ENCODE peak calls at places on chromosomes 12 and 14, in ten cellular contexts. One of them, this sample, is unnamed.

GRCh38 chr12:54443446-54443845 is 24.4 kb upstream of the ITGA5 start:
- DNase-seq in heart left ventricle: no peak
- DNase-seq in AG04450: no peak
- DNase-seq in mesenchymal stem cell: no peak
- DNase-seq in lung: no peak
- DNase-seq in astrocyte of the cerebellum: no peak
- DNase-seq in lower lobe of right lung: no peak
- DNase-seq in neural progenitor cell: no peak
- DNase-seq in foreskin fibroblast: no peak
- DNase-seq in transverse colon: no peak
- DNase-seq in this sample: no peak

GRCh38 chr12:54662028-54662427 is 13.9 kb upstream of the DCD start:
- DNase-seq in foreskin fibroblast: no peak
- DNase-seq in astrocyte of the cerebellum: no peak
- DNase-seq in mesenchymal stem cell: no peak
- DNase-seq in neural progenitor cell: no peak
- DNase-seq in transverse colon: no peak
- DNase-seq in lower lobe of right lung: no peak
- DNase-seq in heart left ventricle: no peak
- DNase-seq in AG04450: no peak
- DNase-seq in lung: no peak
- DNase-seq in this sample: no peak

GRCh38 chr14:39426605-39427004 is 5.6 kb downstream of the FBXO33 start:
- DNase-seq in astrocyte of the cerebellum: peak; percentile 41
- DNase-seq in AG04450: no peak
- DNase-seq in foreskin fibroblast: peak; percentile 39
- DNase-seq in transverse colon: no peak
- DNase-seq in mesenchymal stem cell: peak; percentile 26
- DNase-seq in lower lobe of right lung: no peak
- DNase-seq in neural progenitor cell: no peak
- DNase-seq in lung: no peak
- DNase-seq in heart left ventricle: no peak
- DNase-seq in this sample: no peak

GRCh38 chr14:71454010-71454409 is 478.2 kb upstream of the RGS6 start:
- DNase-seq in mesenchymal stem cell: no peak
- DNase-seq in heart left ventricle: no peak
- DNase-seq in AG04450: no peak
- DNase-seq in foreskin fibroblast: no peak
- DNase-seq in lower lobe of right lung: no peak
- DNase-seq in neural progenitor cell: no peak
- DNase-seq in transverse colon: no peak
- DNase-seq in astrocyte of the cerebellum: no peak
- DNase-seq in lung: no peak
- DNase-seq in this sample: no peak

GRCh38 chr12:122293081-122293480 is 26.8 kb upstream of the VPS33A start:
- DNase-seq in astrocyte of the cerebellum: no peak
- DNase-seq in AG04450: no peak
- DNase-seq in heart left ventricle: no peak
- DNase-seq in foreskin fibroblast: no peak
- DNase-seq in lung: no peak
- DNase-seq in transverse colon: no peak
- DNase-seq in mesenchymal stem cell: no peak
- DNase-seq in lower lobe of right lung: no peak
- DNase-seq in neural progenitor cell: no peak
- DNase-seq in this sample: no peak

GRCh38 chr12:3730111-3730510 is 22.8 kb downstream of the CRACR2A start:
- DNase-seq in astrocyte of the cerebellum: no peak
- DNase-seq in neural progenitor cell: no peak
- DNase-seq in heart left ventricle: no peak
- DNase-seq in lower lobe of right lung: no peak
- DNase-seq in AG04450: no peak
- DNase-seq in transverse colon: no peak
- DNase-seq in mesenchymal stem cell: no peak
- DNase-seq in foreskin fibroblast: no peak
- DNase-seq in lung: no peak
- DNase-seq in this sample: no peak

GRCh38 chr12:122834229-122834920 is 882 bp upstream of the HIP1R start:
- DNase-seq in AG04450: no peak
- DNase-seq in astrocyte of the cerebellum: no peak
- DNase-seq in neural progenitor cell: peak; percentile 95
- DNase-seq in foreskin fibroblast: no peak
- DNase-seq in transverse colon: peak; percentile 55
- DNase-seq in mesenchymal stem cell: peak; percentile 72
- DNase-seq in heart left ventricle: no peak
- DNase-seq in lower lobe of right lung: peak; percentile 59
- DNase-seq in lung: no peak
- DNase-seq in this sample: no peak

GRCh38 chr12:46915861-46916260 is 90.1 kb upstream of the SLC38A4 start:
- DNase-seq in astrocyte of the cerebellum: no peak
- DNase-seq in neural progenitor cell: no peak
- DNase-seq in lung: no peak
- DNase-seq in lower lobe of right lung: no peak
- DNase-seq in foreskin fibroblast: peak; percentile 81
- DNase-seq in transverse colon: no peak
- DNase-seq in heart left ventricle: no peak
- DNase-seq in AG04450: peak; percentile 63
- DNase-seq in mesenchymal stem cell: peak; percentile 50
- DNase-seq in this sample: peak; percentile 46

GRCh38 chr12:28961948-28962384 is 187.1 kb upstream of the FAR2 start:
- DNase-seq in foreskin fibroblast: no peak
- DNase-seq in lung: no peak
- DNase-seq in heart left ventricle: no peak
- DNase-seq in mesenchymal stem cell: no peak
- DNase-seq in neural progenitor cell: no peak
- DNase-seq in astrocyte of the cerebellum: no peak
- DNase-seq in AG04450: no peak
- DNase-seq in lower lobe of right lung: no peak
- DNase-seq in transverse colon: no peak
- DNase-seq in this sample: no peak

GRCh38 chr14:34794941-34795340 is 80.2 kb downstream of the BAZ1A start:
- DNase-seq in foreskin fibroblast: peak; percentile 12
- DNase-seq in mesenchymal stem cell: no peak
- DNase-seq in transverse colon: no peak
- DNase-seq in neural progenitor cell: no peak
- DNase-seq in lower lobe of right lung: no peak
- DNase-seq in astrocyte of the cerebellum: no peak
- DNase-seq in AG04450: no peak
- DNase-seq in lung: no peak
- DNase-seq in heart left ventricle: no peak
- DNase-seq in this sample: no peak

GRCh38 chr12:105852496-105852895 is 286.3 kb downstream of the NUAK1 start:
- DNase-seq in lower lobe of right lung: no peak
- DNase-seq in AG04450: no peak
- DNase-seq in transverse colon: no peak
- DNase-seq in lung: no peak
- DNase-seq in astrocyte of the cerebellum: no peak
- DNase-seq in foreskin fibroblast: no peak
- DNase-seq in heart left ventricle: no peak
- DNase-seq in neural progenitor cell: no peak
- DNase-seq in mesenchymal stem cell: no peak
- DNase-seq in this sample: no peak

GRCh38 chr12:71639341-71639760 is 24.3 kb downstream of the ZFC3H1 start:
- DNase-seq in lung: no peak
- DNase-seq in astrocyte of the cerebellum: no peak
- DNase-seq in lower lobe of right lung: no peak
- DNase-seq in mesenchymal stem cell: no peak
- DNase-seq in transverse colon: no peak
- DNase-seq in heart left ventricle: no peak
- DNase-seq in neural progenitor cell: peak; percentile 4
- DNase-seq in AG04450: no peak
- DNase-seq in foreskin fibroblast: no peak
- DNase-seq in this sample: no peak

GRCh38 chr12:23029185-23029584 is 404.2 kb downstream of the ETNK1 start:
- DNase-seq in heart left ventricle: no peak
- DNase-seq in transverse colon: no peak
- DNase-seq in lower lobe of right lung: no peak
- DNase-seq in astrocyte of the cerebellum: no peak
- DNase-seq in AG04450: no peak
- DNase-seq in neural progenitor cell: no peak
- DNase-seq in mesenchymal stem cell: no peak
- DNase-seq in foreskin fibroblast: no peak
- DNase-seq in lung: no peak
- DNase-seq in this sample: no peak

GRCh38 chr12:23028158-23028802 is 403.3 kb downstream of the ETNK1 start:
- DNase-seq in AG04450: no peak
- DNase-seq in neural progenitor cell: no peak
- DNase-seq in lower lobe of right lung: no peak
- DNase-seq in foreskin fibroblast: no peak
- DNase-seq in mesenchymal stem cell: no peak
- DNase-seq in heart left ventricle: no peak
- DNase-seq in astrocyte of the cerebellum: no peak
- DNase-seq in lung: no peak
- DNase-seq in transverse colon: no peak
- DNase-seq in this sample: no peak

GRCh38 chr12:23025372-23026021 is 400.5 kb downstream of the ETNK1 start:
- DNase-seq in heart left ventricle: no peak
- DNase-seq in neural progenitor cell: no peak
- DNase-seq in AG04450: no peak
- DNase-seq in transverse colon: no peak
- DNase-seq in foreskin fibroblast: no peak
- DNase-seq in astrocyte of the cerebellum: no peak
- DNase-seq in mesenchymal stem cell: no peak
- DNase-seq in lower lobe of right lung: no peak
- DNase-seq in lung: no peak
- DNase-seq in this sample: no peak
- H3K4me3 ChIP-seq in heart left ventricle: no peak overlapping the region
- H3K4me3 ChIP-seq in neural progenitor cell: no peak overlapping the region
- H3K4me3 ChIP-seq in AG04450: no peak overlapping the region
- H3K4me3 ChIP-seq in transverse colon: no peak overlapping the region
- H3K4me3 ChIP-seq in foreskin fibroblast: no peak overlapping the region
- H3K4me3 ChIP-seq in astrocyte of the cerebellum: no peak overlapping the region
- H3K4me3 ChIP-seq in mesenchymal stem cell: no peak overlapping the region
- H3K4me3 ChIP-seq in lower lobe of right lung: no peak overlapping the region
- H3K4me3 ChIP-seq in lung: no peak overlapping the region
- H3K4me3 ChIP-seq in this sample: no peak overlapping the region

DNA sequence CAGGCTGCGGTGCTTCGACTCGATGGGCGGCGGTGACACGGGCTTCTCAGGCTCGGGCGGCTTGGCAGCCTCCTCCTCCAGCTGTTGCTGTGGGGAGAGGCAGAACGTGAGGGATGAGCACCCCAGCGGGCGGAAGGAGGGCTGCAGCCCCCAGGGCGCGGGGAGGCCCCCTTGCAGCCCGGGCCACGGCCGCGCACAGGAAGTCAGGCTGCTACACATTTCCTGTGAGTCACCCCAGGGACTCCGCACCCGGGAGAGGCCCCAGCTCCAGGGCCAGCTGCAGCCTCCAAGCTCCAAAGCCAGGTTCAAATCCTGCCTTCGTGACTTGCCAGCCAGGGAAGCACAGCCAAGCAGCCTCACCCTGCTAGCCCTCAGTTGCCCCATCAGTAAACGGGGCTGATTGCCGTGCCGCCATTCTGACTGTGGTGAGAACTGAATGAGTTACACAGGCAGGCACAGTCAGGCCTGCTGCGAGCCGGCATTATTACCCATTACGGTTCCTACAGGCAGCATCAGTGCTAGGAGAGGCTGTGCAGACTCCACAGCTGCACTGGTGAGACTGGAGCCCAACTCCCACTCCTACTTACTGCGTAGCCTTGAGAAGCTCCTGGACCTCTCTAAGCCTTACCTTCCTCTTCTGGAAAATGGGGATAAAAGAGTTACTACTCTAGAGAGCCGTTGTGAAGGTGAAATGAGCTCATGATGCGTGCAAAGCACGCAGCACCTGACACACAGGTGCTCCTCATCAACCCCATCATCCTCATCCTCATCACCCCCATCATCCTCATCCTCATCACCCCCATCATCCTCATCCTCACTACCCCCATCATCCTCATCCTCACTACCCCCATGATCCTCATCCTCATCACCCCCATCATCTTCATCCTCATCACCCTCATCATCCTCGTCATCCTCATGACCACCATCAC is 100.9 kb downstream of the NCOR2 start:
- DNase-seq in transverse colon: peak; percentile 66
- DNase-seq in foreskin fibroblast: no peak
- DNase-seq in mesenchymal stem cell: peak; percentile 93
- DNase-seq in lung: peak; percentile 54
- DNase-seq in AG04450: no peak
- DNase-seq in heart left ventricle: peak; percentile 70
- DNase-seq in lower lobe of right lung: peak; percentile 74
- DNase-seq in neural progenitor cell: no peak
- DNase-seq in astrocyte of the cerebellum: no peak
- DNase-seq in this sample: no peak
- H3K4me3 ChIP-seq in transverse colon: no peak overlapping the region
- H3K4me3 ChIP-seq in foreskin fibroblast: no peak overlapping the region
- H3K4me3 ChIP-seq in mesenchymal stem cell: no peak overlapping the region
- H3K4me3 ChIP-seq in lung: no peak overlapping the region
- H3K4me3 ChIP-seq in AG04450: no peak overlapping the region
- H3K4me3 ChIP-seq in heart left ventricle: no peak overlapping the region
- H3K4me3 ChIP-seq in lower lobe of right lung: peak overlapping the region; percentile 35
- H3K4me3 ChIP-seq in neural progenitor cell: no peak overlapping the region
- H3K4me3 ChIP-seq in astrocyte of the cerebellum: no peak overlapping the region
- H3K4me3 ChIP-seq in this sample: no peak overlapping the region

GRCh38 chr12:32454075-32454474 is 54.7 kb downstream of the FGD4 start:
- DNase-seq in mesenchymal stem cell: peak; percentile 60
- DNase-seq in lung: no peak
- DNase-seq in lower lobe of right lung: no peak
- DNase-seq in astrocyte of the cerebellum: peak; percentile 28
- DNase-seq in foreskin fibroblast: peak; percentile 50
- DNase-seq in neural progenitor cell: peak; percentile 78
- DNase-seq in transverse colon: no peak
- DNase-seq in heart left ventricle: no peak
- DNase-seq in AG04450: peak; percentile 21
- DNase-seq in this sample: no peak
- H3K4me3 ChIP-seq in mesenchymal stem cell: no peak overlapping the region
- H3K4me3 ChIP-seq in lung: no peak overlapping the region
- H3K4me3 ChIP-seq in lower lobe of right lung: no peak overlapping the region
- H3K4me3 ChIP-seq in astrocyte of the cerebellum: no peak overlapping the region
- H3K4me3 ChIP-seq in foreskin fibroblast: no peak overlapping the region
- H3K4me3 ChIP-seq in neural progenitor cell: peak overlapping the region; percentile 39
- H3K4me3 ChIP-seq in transverse colon: no peak overlapping the region
- H3K4me3 ChIP-seq in heart left ventricle: no peak overlapping the region
- H3K4me3 ChIP-seq in AG04450: no peak overlapping the region
- H3K4me3 ChIP-seq in this sample: no peak overlapping the region

DNA sequence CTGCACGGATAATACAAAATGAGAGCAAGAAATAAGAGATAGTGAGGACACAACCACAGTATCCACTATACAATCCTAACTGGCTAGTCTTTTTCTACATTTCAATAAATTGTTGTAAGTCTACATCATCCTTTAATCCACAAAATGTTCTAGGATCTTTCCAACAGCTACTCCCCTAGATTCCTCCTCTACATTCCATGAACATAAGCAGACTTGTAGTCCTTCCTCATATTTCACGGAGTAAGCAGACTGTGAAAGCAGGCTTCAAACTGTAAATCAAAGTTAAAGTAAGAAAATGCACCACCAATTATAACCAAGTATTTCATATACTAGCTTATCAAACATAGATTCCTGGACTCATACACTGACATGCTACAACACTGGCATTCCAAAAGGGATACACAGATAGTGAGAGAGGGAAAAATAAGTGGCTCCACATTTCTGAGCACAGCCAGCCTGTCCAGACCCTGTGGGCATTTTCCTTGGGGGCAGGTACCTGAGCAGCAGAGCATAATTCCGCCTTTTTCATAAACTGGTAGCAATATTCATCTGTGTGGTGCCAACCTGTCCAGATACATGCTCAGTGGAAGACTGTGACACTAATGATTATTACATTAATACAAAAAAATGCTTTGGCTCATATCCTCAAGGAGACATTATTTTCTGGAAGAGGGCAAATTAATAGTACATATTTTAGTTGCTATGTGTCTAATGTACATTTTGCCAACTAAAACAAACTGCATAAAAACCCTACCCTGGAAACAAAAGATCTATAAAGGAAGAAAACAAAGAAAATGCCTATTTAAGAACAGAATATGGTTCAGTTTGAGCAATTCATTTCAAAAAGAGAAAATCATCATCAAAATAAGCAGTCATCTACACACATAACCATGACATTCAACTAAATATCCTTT is 113.3 kb upstream of the FSCB start:
- DNase-seq in lower lobe of right lung: no peak
- DNase-seq in foreskin fibroblast: no peak
- DNase-seq in heart left ventricle: no peak
- DNase-seq in transverse colon: no peak
- DNase-seq in astrocyte of the cerebellum: no peak
- DNase-seq in lung: no peak
- DNase-seq in mesenchymal stem cell: no peak
- DNase-seq in neural progenitor cell: no peak
- DNase-seq in AG04450: no peak
- DNase-seq in this sample: no peak
- H3K4me3 ChIP-seq in lower lobe of right lung: no peak overlapping the region
- H3K4me3 ChIP-seq in foreskin fibroblast: no peak overlapping the region
- H3K4me3 ChIP-seq in heart left ventricle: no peak overlapping the region
- H3K4me3 ChIP-seq in transverse colon: no peak overlapping the region
- H3K4me3 ChIP-seq in astrocyte of the cerebellum: no peak overlapping the region
- H3K4me3 ChIP-seq in lung: no peak overlapping the region
- H3K4me3 ChIP-seq in mesenchymal stem cell: no peak overlapping the region
- H3K4me3 ChIP-seq in neural progenitor cell: no peak overlapping the region
- H3K4me3 ChIP-seq in AG04450: no peak overlapping the region
- H3K4me3 ChIP-seq in this sample: no peak overlapping the region

This sample was measured in AG04449.